ENCODE peak calls at places on chromosomes 4 and X, in five cellular contexts. C is CD8-positive, alpha-beta memory T cell; A is tibial artery; H is left ventricle myocardium inferior; B is ascending aorta. T is an unnamed sample.
A peak's percentile ranks its signal among the peaks of the same experiment; 100 is the strongest.

GRCh38 chr4:165301833-165302232 is 25.6 kb upstream of the MSMO1 start:
- DNase-seq in H (no peak), C (no peak), A (no peak), B (no peak), T (no peak)

GRCh38 chr4:83213640-83214039 is 71.0 kb downstream of the COQ2 start:
- DNase-seq in A (no peak), H (no peak), C (no peak), B (no peak), T (no peak)

GRCh38 chrX:72712094-72712755 is 1.9 kb downstream of the PHKA1 start:
- DNase-seq in B (no peak), C (no peak), A (no peak), H (no peak), T (no peak)

GRCh38 chrX:151970027-151970426 is 4.4 kb downstream of the GABRE start:
- DNase-seq in B (no peak), A (no peak), H (no peak), C (no peak), T (no peak)

GRCh38 chrX:108167211-108167872 is 75.8 kb downstream of the ATG4A start:
- DNase-seq in C (no peak), H (no peak), B (no peak), A (no peak), T (no peak)

GRCh38 chrX:109886122-109886761 is 116.7 kb upstream of the TMEM164 start:
- DNase-seq in H (peak; percentile 15), C (peak; percentile 46), A (no peak), B (no peak), T (no peak)

GRCh38 chr4:124157781-124158180 is 554.8 kb downstream of the ANKRD50 start:
- DNase-seq in C (no peak), H (no peak), B (no peak), A (no peak), T (no peak)

GRCh38 chr4:93217423-93217822 is 611.1 kb upstream of the ATOH1 start:
- DNase-seq in H (no peak), B (no peak), A (no peak), C (no peak), T (no peak)

GRCh38 chr4:4260185-4260751 is 12.2 kb upstream of the TMEM128 start:
- DNase-seq in C (no peak), B (no peak), A (no peak), H (no peak), T (no peak)

DNA sequence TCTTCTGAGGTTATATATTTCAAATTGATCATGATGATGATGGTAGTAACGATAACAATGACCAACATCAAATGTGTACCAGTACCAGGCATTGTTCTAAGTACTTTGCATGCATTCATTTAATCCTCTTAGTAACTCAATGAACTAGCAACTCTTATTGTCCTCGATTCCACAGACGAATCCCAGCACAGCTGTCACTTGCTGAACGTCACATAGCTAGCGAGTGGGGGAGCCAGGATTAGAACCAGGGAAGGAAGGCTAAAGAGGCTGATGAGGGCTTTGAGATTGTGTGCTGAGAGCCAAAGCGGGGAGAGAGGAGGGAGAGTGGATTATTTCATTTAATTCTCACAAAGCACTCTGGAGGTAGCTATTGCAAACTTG is 103.6 kb downstream of the PHOX2B start:
- DNase-seq in C (no peak), B (no peak), H (no peak), A (no peak), T (no peak)
- H3K27me3 ChIP-seq in C (no peaks in the 10 kb centered on the region), B (no peaks in the 10 kb centered on the region), H (no peaks in the 10 kb centered on the region), A (no peaks in the 10 kb centered on the region), T (no peaks in the 10 kb centered on the region)

GRCh38 chrX:49153467-49153866 is 9.1 kb upstream of the MAGIX start:
- DNase-seq in C (no peak), H (no peak), B (no peak), A (no peak), T (no peak)
- H3K4me1 ChIP-seq in C (peaks cover 9% of the 10 kb centered on the region), H (no peaks in the 10 kb centered on the region), B (no peaks in the 10 kb centered on the region), A (no peaks in the 10 kb centered on the region), T (no peaks in the 10 kb centered on the region)

DNA sequence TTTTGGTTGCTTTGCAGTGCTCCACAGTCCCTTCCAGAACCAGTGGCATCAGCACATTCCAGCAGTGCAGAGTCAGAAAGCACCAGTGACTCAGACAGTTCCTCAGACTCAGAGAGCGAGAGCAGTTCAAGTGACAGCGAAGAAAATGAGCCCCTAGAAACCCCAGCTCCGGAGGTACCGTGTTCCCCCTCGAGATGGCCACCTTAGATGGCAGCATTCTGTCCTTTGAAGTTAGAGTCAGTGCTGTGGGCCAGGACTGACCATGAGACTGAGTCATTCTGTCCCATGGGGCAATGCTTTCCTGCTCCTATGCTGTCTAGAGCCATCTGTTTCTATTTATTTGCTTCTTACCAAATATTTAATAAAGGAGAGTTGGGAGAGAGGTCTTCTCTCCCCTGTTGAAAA is 112.3 kb downstream of the KLHL8 start:
- DNase-seq in A (peak; percentile 72), C (no peak), H (no peak), B (peak; percentile 84), T (peak; percentile 16)
- H3K36me3 ChIP-seq in A (peaks cover 5% of the 10 kb centered on the region), C (peaks cover 4% of the 10 kb centered on the region), H (peaks cover 51% of the 10 kb centered on the region), B (peaks cover 8% of the 10 kb centered on the region), T (peaks cover 4% of the 10 kb centered on the region)

GRCh38 chrX:84475596-84475995 is 26.7 kb downstream of the HDX start:
- DNase-seq in C (no peak), B (no peak), H (no peak), A (no peak), T (no peak)
- H3K27me3 ChIP-seq in C (no peaks in the 10 kb centered on the region), B (no peaks in the 10 kb centered on the region), H (no peaks in the 10 kb centered on the region), A (no peaks in the 10 kb centered on the region), T (no peaks in the 10 kb centered on the region)

DNA sequence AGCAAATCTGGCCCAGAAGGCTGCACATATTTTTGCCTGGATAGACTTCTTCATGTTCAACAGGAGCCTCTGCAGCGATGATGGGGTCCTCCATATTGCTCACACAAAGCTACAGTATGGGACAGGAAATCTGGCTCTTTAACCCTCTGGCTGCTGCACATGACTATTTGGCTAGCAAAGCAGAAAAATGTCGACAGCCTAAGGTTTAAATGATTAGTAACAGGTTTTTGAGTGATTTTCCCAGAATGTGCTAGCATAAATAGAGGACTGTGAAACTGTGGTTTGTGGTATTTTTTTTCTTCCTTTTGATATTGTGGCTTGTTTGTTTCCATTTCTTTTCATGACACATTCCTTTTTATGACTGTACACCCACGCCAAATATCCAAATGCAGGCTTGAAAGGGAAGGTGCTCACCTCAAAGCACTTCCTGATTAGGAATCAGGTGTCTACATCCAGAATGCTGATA is 120.2 kb upstream of the GK2 start:
- DNase-seq in C (no peak), A (no peak), H (no peak), B (no peak), T (no peak)
- H3K4me1 ChIP-seq in C (no peaks in the 10 kb centered on the region), A (no peaks in the 10 kb centered on the region), H (no peaks in the 10 kb centered on the region), B (no peaks in the 10 kb centered on the region), T (no peaks in the 10 kb centered on the region)

GRCh38 chr4:159358226-159358625 is 255.3 kb downstream of the RAPGEF2 start:
- DNase-seq in C (no peak), H (no peak), A (no peak), B (no peak), T (no peak)
- H3K36me3 ChIP-seq in C (peaks cover 4% of the 10 kb centered on the region), H (peaks cover 87% of the 10 kb centered on the region), A (peaks cover 31% of the 10 kb centered on the region), B (peaks cover 26% of the 10 kb centered on the region), T (peaks cover 28% of the 10 kb centered on the region)

DNA sequence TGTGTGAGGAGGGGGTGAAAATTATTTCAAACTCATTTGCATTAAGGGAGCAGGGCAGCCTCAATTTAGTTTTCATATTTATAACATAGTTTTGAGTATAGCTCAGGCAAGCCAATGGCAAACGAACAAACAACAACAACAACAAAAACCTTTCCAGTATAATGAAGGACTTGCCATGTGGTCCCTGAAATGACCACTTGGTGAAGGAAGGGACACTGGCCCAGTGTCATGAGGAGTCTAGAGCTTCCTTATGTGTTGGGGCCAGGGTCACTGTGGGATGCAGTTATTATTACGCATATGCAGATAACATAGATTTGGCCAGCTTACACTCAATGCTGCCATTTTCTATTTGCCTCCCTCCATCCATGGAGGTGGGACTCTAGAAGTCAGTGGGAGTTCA is 23.3 kb downstream of the NKX3-2 start:
- DNase-seq in H (no peak), C (no peak), A (no peak), B (no peak), T (no peak)
- H3K27me3 ChIP-seq in H (peaks cover 100% of the 10 kb centered on the region), C (peaks cover 40% of the 10 kb centered on the region), A (no peaks in the 10 kb centered on the region), B (peaks cover 7% of the 10 kb centered on the region), T (peaks cover 4% of the 10 kb centered on the region)

DNA sequence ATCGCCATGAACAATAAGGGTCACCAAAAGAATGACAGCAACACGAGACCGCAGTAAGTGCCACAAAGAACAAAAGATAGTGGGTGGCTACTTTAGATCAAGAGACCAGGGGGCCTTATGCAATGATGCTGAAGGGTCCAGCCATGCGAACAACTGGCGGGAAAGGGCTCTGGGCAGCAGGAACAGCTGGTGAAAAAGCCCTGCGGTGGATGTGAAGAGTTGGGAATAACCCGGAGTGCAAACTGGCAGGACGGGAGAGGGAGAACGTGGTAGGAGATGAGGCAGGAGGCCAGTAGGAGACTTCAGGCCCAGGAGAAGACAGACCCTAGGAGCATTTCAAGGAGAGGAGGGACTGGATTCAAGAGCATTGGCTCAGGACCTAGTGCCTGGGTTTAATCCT is 120.2 kb downstream of the AFAP1 start:
- DNase-seq in C (no peak), H (no peak), A (no peak), B (no peak), T (no peak)
- H3K4me1 ChIP-seq in C (no peaks in the 10 kb centered on the region), H (peaks cover 65% of the 10 kb centered on the region), A (no peaks in the 10 kb centered on the region), B (no peaks in the 10 kb centered on the region), T (peaks cover 14% of the 10 kb centered on the region)

GRCh38 chr4:185651137-185651677 is 115.9 kb upstream of the PDLIM3 start:
- DNase-seq in C (no peak), H (no peak), B (no peak), A (no peak), T (no peak)

GRCh38 chr4:185645403-185645802 is 110.1 kb upstream of the PDLIM3 start:
- DNase-seq in H (no peak), A (no peak), B (no peak), C (no peak), T (no peak)

GRCh38 chr4:185651851-185652250 is 116.5 kb upstream of the PDLIM3 start:
- DNase-seq in C (no peak), B (no peak), H (no peak), A (no peak), T (no peak)

GRCh38 chr4:185644408-185644807 is 109.1 kb upstream of the PDLIM3 start:
- DNase-seq in H (no peak), A (no peak), B (no peak), C (no peak), T (no peak)

DNA sequence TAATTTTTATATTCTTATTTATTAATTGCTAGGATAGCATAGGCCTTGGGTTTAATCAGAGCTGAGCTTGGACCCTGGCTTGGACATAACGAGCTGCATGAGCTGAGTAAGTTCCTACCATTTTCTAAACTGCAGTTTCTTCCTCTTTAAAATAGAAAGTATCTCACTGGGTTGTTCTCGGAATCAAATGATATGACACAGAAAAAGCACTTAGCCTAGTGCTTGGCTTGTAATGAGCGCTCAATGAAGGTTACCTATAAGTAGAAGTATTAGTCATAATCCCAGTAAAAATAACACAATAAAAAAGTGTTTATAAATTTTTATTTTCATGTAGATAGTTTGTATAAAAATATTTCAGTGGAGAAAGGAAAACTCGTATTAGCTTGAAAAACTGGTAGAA is 113.3 kb upstream of the PDLIM3 start:
- DNase-seq in A (no peak), C (no peak), B (no peak), H (no peak), T (no peak)
- H3K36me3 ChIP-seq in A (peaks cover 81% of the 10 kb centered on the region), C (no peaks in the 10 kb centered on the region), B (peaks cover 65% of the 10 kb centered on the region), H (peaks cover 66% of the 10 kb centered on the region), T (peaks cover 35% of the 10 kb centered on the region)

T was measured in thoracic aorta.